ENCODE peak calls at places on chromosomes 6 and 20, in five cellular contexts. One of them, this sample, is unnamed.

GRCh38 chr6:44527191-44527960 is 139.9 kb downstream of the CDC5L start:
- DNase-seq in heart left ventricle: no peak
- DNase-seq in transverse colon: no peak
- DNase-seq in body of pancreas: no peak
- DNase-seq in IMR-90: no peak
- DNase-seq in this sample: no peak

GRCh38 chr6:25583099-25583498 is 68.9 kb upstream of the SCGN start:
- DNase-seq in transverse colon: no peak
- DNase-seq in body of pancreas: no peak
- DNase-seq in heart left ventricle: no peak
- DNase-seq in IMR-90: no peak
- DNase-seq in this sample: no peak

GRCh38 chr6:15887491-15888461 is 224.9 kb upstream of the DTNBP1 start:
- DNase-seq in IMR-90: no peak
- DNase-seq in body of pancreas: no peak
- DNase-seq in heart left ventricle: no peak
- DNase-seq in transverse colon: no peak
- DNase-seq in this sample: no peak

GRCh38 chr6:55528624-55529023 is 50.4 kb downstream of the HMGCLL1 start:
- DNase-seq in transverse colon: no peak
- DNase-seq in body of pancreas: no peak
- DNase-seq in IMR-90: peak
- DNase-seq in heart left ventricle: no peak
- DNase-seq in this sample: no peak

GRCh38 chr6:36399970-36400369 is 12.5 kb upstream of the ETV7 start:
- DNase-seq in body of pancreas: no peak
- DNase-seq in transverse colon: no peak
- DNase-seq in heart left ventricle: no peak
- DNase-seq in IMR-90: no peak
- DNase-seq in this sample: no peak

GRCh38 chr20:33704197-33704924 is 15.7 kb downstream of the PXMP4 start:
- DNase-seq in transverse colon: no peak
- DNase-seq in heart left ventricle: no peak
- DNase-seq in body of pancreas: no peak
- DNase-seq in IMR-90: no peak
- DNase-seq in this sample: no peak

GRCh38 chr6:82775361-82775760 is 290.3 kb downstream of the UBE3D start:
- DNase-seq in heart left ventricle: no peak
- DNase-seq in transverse colon: no peak
- DNase-seq in body of pancreas: no peak
- DNase-seq in IMR-90: peak
- DNase-seq in this sample: no peak

GRCh38 chr6:56475736-56476457 is 166.8 kb downstream of the DST start:
- DNase-seq in heart left ventricle: peak
- DNase-seq in IMR-90: peak
- DNase-seq in body of pancreas: peak
- DNase-seq in transverse colon: peak
- DNase-seq in this sample: peak

GRCh38 chr20:35680464-35681183 is 15.9 kb upstream of the CPNE1 start:
- DNase-seq in heart left ventricle: no peak
- DNase-seq in transverse colon: no peak
- DNase-seq in body of pancreas: no peak
- DNase-seq in IMR-90: no peak
- DNase-seq in this sample: no peak

GRCh38 chr6:132598473-132598872 is 8.9 kb upstream of the TAAR5 start:
- DNase-seq in IMR-90: no peak
- DNase-seq in heart left ventricle: no peak
- DNase-seq in transverse colon: no peak
- DNase-seq in body of pancreas: no peak
- DNase-seq in this sample: no peak

GRCh38 chr20:34907616-34908469 is 31.4 kb downstream of the ACSS2 start:
- DNase-seq in transverse colon: peak
- DNase-seq in IMR-90: peak
- DNase-seq in body of pancreas: peak
- DNase-seq in heart left ventricle: peak
- DNase-seq in this sample: peak

GRCh38 chr20:10642859-10643559 is 30.8 kb downstream of the JAG1 start:
- DNase-seq in transverse colon: no peak
- DNase-seq in heart left ventricle: no peak
- DNase-seq in IMR-90: no peak
- DNase-seq in body of pancreas: no peak
- DNase-seq in this sample: no peak

GRCh38 chr6:111484655-111484974 is 1.6 kb upstream of the REV3L start:
- DNase-seq in IMR-90: peak
- DNase-seq in body of pancreas: no peak
- DNase-seq in transverse colon: no peak
- DNase-seq in heart left ventricle: no peak
- DNase-seq in this sample: no peak

GRCh38 chr6:36216559-36216958 is 20.0 kb downstream of the BRPF3 start:
- DNase-seq in heart left ventricle: no peak
- DNase-seq in IMR-90: peak
- DNase-seq in transverse colon: peak
- DNase-seq in body of pancreas: peak
- DNase-seq in this sample: no peak

GRCh38 chr6:1819007-1819406 is 209.3 kb downstream of the FOXC1 start:
- DNase-seq in heart left ventricle: no peak
- DNase-seq in body of pancreas: no peak
- DNase-seq in transverse colon: no peak
- DNase-seq in IMR-90: no peak
- DNase-seq in this sample: no peak

GRCh38 chr6:136409598-136409997 is 120.0 kb upstream of the BCLAF1 start:
- DNase-seq in IMR-90: no peak
- DNase-seq in heart left ventricle: no peak
- DNase-seq in body of pancreas: no peak
- DNase-seq in transverse colon: no peak
- DNase-seq in this sample: no peak

GRCh38 chr6:40347571-40348011 is 239.6 kb downstream of the LRFN2 start:
- DNase-seq in body of pancreas: no peak
- DNase-seq in heart left ventricle: no peak
- DNase-seq in transverse colon: no peak
- DNase-seq in IMR-90: no peak
- DNase-seq in this sample: no peak

GRCh38 chr6:127118505-127119360 is at the start of gene RSPO3:
- DNase-seq in body of pancreas: no peak
- DNase-seq in transverse colon: peak
- DNase-seq in IMR-90: peak
- DNase-seq in heart left ventricle: no peak
- DNase-seq in this sample: peak

GRCh38 chr6:158284340-158285210 is 27.7 kb upstream of the TULP4 start:
- DNase-seq in transverse colon: no peak
- DNase-seq in IMR-90: peak
- DNase-seq in heart left ventricle: no peak
- DNase-seq in body of pancreas: no peak
- DNase-seq in this sample: no peak
- H3K4me3 ChIP-seq in transverse colon: no peak
- H3K4me3 ChIP-seq in IMR-90: peak
- H3K4me3 ChIP-seq in heart left ventricle: no peak
- H3K4me3 ChIP-seq in body of pancreas: no peak
- H3K4me3 ChIP-seq in this sample: no peak

DNA sequence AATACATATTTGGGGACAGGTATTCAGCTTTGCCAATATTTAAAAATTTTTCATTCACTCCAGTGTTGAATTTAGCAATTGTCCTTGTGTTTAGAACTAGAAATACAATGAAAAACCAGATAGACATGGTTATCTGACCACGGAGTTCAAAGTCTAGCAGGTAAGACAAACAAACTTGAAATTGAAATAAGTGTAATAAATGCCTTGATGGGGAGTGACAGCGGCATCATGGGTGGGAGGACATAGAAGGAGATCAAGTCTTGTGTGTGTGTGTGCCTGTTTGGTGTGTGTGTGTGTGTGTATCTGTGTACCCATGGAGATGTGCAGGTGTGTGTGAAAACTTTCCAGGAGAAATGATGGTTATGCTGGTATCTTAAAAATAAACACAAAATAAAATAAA is 750.0 kb upstream of the CITED2 start:
- DNase-seq in body of pancreas: no peak
- DNase-seq in transverse colon: peak
- DNase-seq in IMR-90: no peak
- DNase-seq in heart left ventricle: no peak
- DNase-seq in this sample: no peak
- TF ChIP-seq POLR2A in body of pancreas: no peak
- TF ChIP-seq POLR2A in transverse colon: no peak
- TF ChIP-seq POLR2A in IMR-90: no peak
- TF ChIP-seq POLR2A in heart left ventricle: no peak
- TF ChIP-seq POLR2A in this sample: no peak

GRCh38 chr6:143676437-143677045 is 1.2 kb upstream of the PHACTR2 start:
- DNase-seq in body of pancreas: no peak
- DNase-seq in heart left ventricle: no peak
- DNase-seq in transverse colon: no peak
- DNase-seq in IMR-90: no peak
- DNase-seq in this sample: no peak

GRCh38 chr6:143673638-143674037 is 4.1 kb upstream of the PHACTR2 start:
- DNase-seq in heart left ventricle: no peak
- DNase-seq in IMR-90: peak
- DNase-seq in transverse colon: peak
- DNase-seq in body of pancreas: no peak
- DNase-seq in this sample: peak

GRCh38 chr6:143675946-143676345 is 1.8 kb upstream of the PHACTR2 start:
- DNase-seq in body of pancreas: no peak
- DNase-seq in IMR-90: peak
- DNase-seq in transverse colon: no peak
- DNase-seq in heart left ventricle: no peak
- DNase-seq in this sample: no peak

GRCh38 chr6:143675327-143675900 is 2.4 kb upstream of the PHACTR2 start:
- DNase-seq in heart left ventricle: no peak
- DNase-seq in IMR-90: no peak
- DNase-seq in transverse colon: no peak
- DNase-seq in body of pancreas: no peak
- DNase-seq in this sample: no peak

GRCh38 chr6:143674466-143675114 is 3.2 kb upstream of the PHACTR2 start:
- DNase-seq in IMR-90: peak
- DNase-seq in transverse colon: no peak
- DNase-seq in body of pancreas: no peak
- DNase-seq in heart left ventricle: peak
- DNase-seq in this sample: no peak
- H3K27ac ChIP-seq in IMR-90: peak
- H3K27ac ChIP-seq in transverse colon: peak
- H3K27ac ChIP-seq in body of pancreas: peak
- H3K27ac ChIP-seq in heart left ventricle: peak
- H3K27ac ChIP-seq in this sample: peak

DNA sequence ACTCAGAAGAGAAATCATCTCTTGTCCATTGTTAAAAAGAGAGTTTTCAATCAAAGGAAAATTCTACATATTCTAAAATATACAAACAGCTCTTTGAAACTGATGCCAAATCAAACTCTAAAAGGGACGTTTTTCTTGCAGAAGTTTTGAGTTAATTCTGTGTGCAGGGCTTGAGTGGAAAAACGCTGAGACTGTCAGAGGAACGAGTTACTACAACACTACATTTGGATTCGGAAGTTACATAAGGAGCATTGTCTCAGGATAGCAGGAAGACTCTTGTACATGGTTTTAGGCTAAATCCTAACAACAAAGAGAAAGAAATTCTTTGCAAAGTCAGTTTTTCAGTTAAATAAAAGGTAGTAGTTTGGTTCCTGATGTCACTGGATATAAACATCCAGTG is 155.7 kb upstream of the SUPT3H start:
- DNase-seq in transverse colon: no peak
- DNase-seq in body of pancreas: no peak
- DNase-seq in IMR-90: peak
- DNase-seq in heart left ventricle: no peak
- DNase-seq in this sample: no peak
- H3K4me3 ChIP-seq in transverse colon: no peak
- H3K4me3 ChIP-seq in body of pancreas: no peak
- H3K4me3 ChIP-seq in IMR-90: peak
- H3K4me3 ChIP-seq in heart left ventricle: no peak
- H3K4me3 ChIP-seq in this sample: no peak